ENCODE peak calls at places on chromosome 11, in four cellular contexts. G is ELR, E is HT1080, H is NCI-H526 treated with DMSO at 0.1 percent for 48 hours. D is an unnamed sample.

GRCh38 chr11:3085052-3085451 is 27.8 kb upstream of the CARS1 start:
- DNase-seq in H (no peak), E (no peak), G (no peak), D (no peak)

GRCh38 chr11:19196458-19196857 is 5.3 kb downstream of the CSRP3 start:
- DNase-seq in H (no peak), E (no peak), G (no peak), D (no peak)

GRCh38 chr11:59891781-59892181 is 13.2 kb downstream of the OOSP3 start:
- DNase-seq in H (peak), E (peak), G (peak), D (no peak)

GRCh38 chr11:119108151-119108856 is 1.2 kb downstream of the C2CD2L start:
- DNase-seq in G (peak), H (peak), E (peak), D (no peak)

GRCh38 chr11:21811572-21811971 is 381.3 kb upstream of the ANO5 start:
- DNase-seq in H (no peak), E (peak), G (no peak), D (no peak)

GRCh38 chr11:35190804-35191348 is 51.9 kb downstream of the CD44 start:
- DNase-seq in G (no peak), H (no peak), E (no peak), D (no peak)

GRCh38 chr11:22471405-22471804 is 133.2 kb downstream of the SLC17A6 start:
- DNase-seq in E (no peak), H (no peak), G (no peak), D (no peak)

GRCh38 chr11:32382339-32383049 is 52.8 kb downstream of the WT1 start:
- DNase-seq in E (peak), H (no peak), G (peak), D (no peak)

GRCh38 chr11:12086271-12087074 is 23.9 kb upstream of the MICAL2 start:
- DNase-seq in H (peak), G (peak), E (peak), D (peak)